ENCODE peak calls at places on chromosome 10, in nine cellular contexts. Q is mammary epithelial cell; G is ovary; M is suprapubic skin; F is IMR-90; W is psoas muscle; H is CD8-positive, alpha-beta memory T cell; Y is breast epithelium; D is esophagus squamous epithelium. B is an unnamed sample. For H3K36me3 and H3K4me1, the result is how much of the 10 kb centered on the place peaks cover.

GRCh38 chr10:84469470-84469869 is 141.1 kb downstream of the CCSER2 start:
- DNase-seq in Q (no peak), G (no peak), M (no peak), F (no peak), W (no peak), H (no peak), Y (no peak), D (no peak), B (no peak)

GRCh38 chr10:113540845-113541553 is 11.9 kb upstream of the HABP2 start:
- DNase-seq in Q (no peak), G (no peak), M (no peak), F (no peak), W (no peak), H (no peak), Y (no peak), D (no peak), B (no peak)

GRCh38 chr10:35887686-35888085 is 245.6 kb upstream of the FZD8 start:
- DNase-seq in Q (peak), G (no peak), M (no peak), F (no peak), W (no peak), H (no peak), Y (peak), D (no peak), B (no peak)

GRCh38 chr10:5524721-5525531 is at the start of gene CALML3:
- DNase-seq in Q (peak), G (peak), M (peak), F (no peak), W (no peak), H (no peak), Y (peak), D (no peak), B (no peak)

GRCh38 chr10:79375321-79376077 is 28.2 kb downstream of the PPIF start:
- DNase-seq in Q (peak), G (no peak), M (peak), F (peak), W (no peak), H (no peak), Y (peak), D (no peak), B (peak)

GRCh38 chr10:70905071-70906021 is 17.0 kb upstream of the PCBD1 start:
- DNase-seq in Q (no peak), G (no peak), M (peak), F (no peak), W (no peak), H (no peak), Y (no peak), D (no peak), B (no peak)

GRCh38 chr10:133183646-133184378 is 23.8 kb downstream of the KNDC1 start:
- DNase-seq in Q (no peak), G (no peak), M (no peak), F (no peak), W (no peak), H (no peak), Y (no peak), D (no peak), B (no peak)

GRCh38 chr10:79222186-79222585 is 125.1 kb upstream of the PPIF start:
- DNase-seq in Q (no peak), G (peak), M (no peak), F (no peak), W (no peak), H (no peak), Y (no peak), D (no peak), B (no peak)

GRCh38 chr10:31099101-31099500 is 67.4 kb upstream of the ZNF438 start:
- DNase-seq in Q (no peak), G (peak), M (no peak), F (peak), W (no peak), H (no peak), Y (no peak), D (no peak), B (peak)

GRCh38 chr10:82321734-82322133 is 446.7 kb downstream of the NRG3 start:
- DNase-seq in Q (no peak), G (no peak), M (no peak), F (no peak), W (no peak), H (no peak), Y (no peak), D (no peak), B (no peak)

GRCh38 chr10:60572511-60573194 is 183.0 kb upstream of the ANK3 start:
- DNase-seq in Q (peak), G (peak), M (no peak), F (peak), W (no peak), H (no peak), Y (no peak), D (no peak), B (peak)

GRCh38 chr10:29415876-29416275 is 127.0 kb downstream of the LYZL1 start:
- DNase-seq in Q (no peak), G (no peak), M (no peak), F (peak), W (no peak), H (no peak), Y (no peak), D (no peak), B (no peak)

GRCh38 chr10:865924-866576 is 65.5 kb downstream of the LARP4B start:
- DNase-seq in Q (no peak), G (no peak), M (no peak), F (no peak), W (no peak), H (no peak), Y (no peak), D (no peak), B (no peak)
- H3K36me3 ChIP-seq in Q (under half), G (under half), M (under half), F (under half), W (under half), H (under half), Y (under half), D (under half), B (half or more)

GRCh38 chr10:34565934-34566333 is 249.2 kb downstream of the PARD3 start:
- DNase-seq in Q (no peak), G (no peak), M (no peak), F (peak), W (no peak), H (no peak), Y (no peak), D (no peak), B (no peak)
- H3K4me1 ChIP-seq in Q (under half), G (under half), M (under half), F (under half), W (under half), H (under half), Y (under half), D (under half), B (under half)

DNA sequence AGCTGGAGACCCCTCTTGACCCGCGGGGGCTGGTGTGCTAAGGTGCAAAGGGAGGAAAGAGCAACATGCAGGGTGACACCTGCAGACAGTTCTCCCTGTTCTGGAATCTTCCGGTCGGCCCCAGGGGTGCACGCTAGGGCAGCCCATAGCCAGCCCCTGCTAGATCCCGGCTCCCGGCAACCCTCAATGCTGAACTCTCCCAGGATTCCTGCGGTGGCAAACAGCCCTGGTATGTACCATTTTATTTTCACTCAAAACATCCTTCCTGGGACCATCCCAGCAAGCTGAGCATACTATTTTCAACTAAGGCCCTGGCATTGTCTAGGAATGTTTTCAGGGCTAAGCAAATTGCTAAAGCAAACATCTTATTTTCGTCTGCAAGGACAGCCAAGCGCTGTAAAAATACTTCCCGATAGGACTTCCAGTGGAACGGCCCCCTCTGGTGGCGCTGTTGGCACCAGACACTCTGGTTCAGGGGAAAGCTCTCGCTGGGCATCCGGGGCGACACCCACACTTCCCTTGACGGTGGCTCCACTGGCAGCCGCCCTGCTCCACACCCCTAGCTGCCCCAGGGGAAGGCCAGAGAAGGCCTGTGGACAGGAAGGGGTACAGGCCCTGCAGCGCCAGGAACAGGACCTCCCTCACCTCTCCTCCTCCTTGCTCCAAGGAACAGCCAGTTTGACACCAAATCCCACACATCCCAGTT is 99.4 kb downstream of the CTBP2 start:
- DNase-seq in Q (peak), G (peak), M (peak), F (peak), W (peak), H (no peak), Y (peak), D (no peak), B (peak)
- H3K4me3 ChIP-seq in Q (no peak), G (no peak), M (no peak), F (no peak), W (peak), H (no peak), Y (peak), D (peak), B (no peak)

DNA sequence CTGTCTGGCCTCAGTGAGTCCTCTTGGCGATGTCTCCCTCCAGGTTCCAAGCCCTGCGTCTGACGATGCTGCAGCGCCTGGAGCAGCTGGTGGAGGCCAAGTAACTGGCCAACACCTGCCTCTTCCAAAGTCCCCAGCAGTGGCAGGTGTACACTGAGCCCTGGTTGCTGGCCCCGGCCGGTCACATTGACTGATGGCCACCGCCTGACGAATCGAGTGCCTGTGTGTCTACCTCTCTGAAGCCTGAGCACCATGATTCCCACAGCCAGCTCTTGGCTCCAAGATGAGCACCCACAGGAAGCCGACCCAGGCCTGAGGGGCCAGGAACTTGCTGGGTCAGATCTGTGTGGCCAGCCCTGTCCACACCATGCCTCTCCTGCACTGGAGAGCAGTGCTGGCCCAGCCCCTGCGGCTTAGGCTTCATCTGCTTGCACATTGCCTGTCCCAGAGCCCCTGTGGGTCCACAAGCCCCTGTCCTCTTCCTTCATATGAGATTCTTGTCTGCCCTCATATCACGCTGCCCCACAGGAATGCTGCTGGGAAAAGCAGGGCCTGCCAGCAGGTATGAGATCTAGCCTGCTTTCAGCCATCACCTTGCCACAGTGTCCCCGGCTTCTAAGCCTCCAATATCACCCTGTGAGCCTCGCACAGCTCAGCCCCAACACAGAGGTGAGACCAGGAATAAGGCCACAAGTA is 7.3 kb upstream of the ZNF22 start:
- DNase-seq in Q (no peak), G (peak), M (no peak), F (no peak), W (no peak), H (no peak), Y (no peak), D (no peak), B (no peak)
- H3K36me3 ChIP-seq in Q (under half), G (under half), M (under half), F (under half), W (under half), H (under half), Y (under half), D (under half), B (under half)

B was measured in SJSA1.